ENCODE peak calls at places on chromosomes 13 and 19, in seven cellular contexts. Z is left lung, H is breast epithelium, M is fibroblast of lung, B is aorta, P is mesendoderm, U is right lobe of liver. T is an unnamed sample. For H3K4me1, the result is how much of the 10 kb centered on the place peaks cover.

GRCh38 chr13:32277838-32278237 is 37.3 kb downstream of the ZAR1L start:
- DNase-seq in Z (no peak), H (no peak), M (no peak), B (no peak), P (peak), U (no peak), T (no peak)

GRCh38 chr13:43567608-43568007 is 219.2 kb downstream of the ENOX1 start:
- DNase-seq in Z (no peak), H (no peak), M (peak), B (no peak), P (no peak), U (no peak), T (no peak)

GRCh38 chr13:99484405-99484981 is 16.8 kb upstream of the TM9SF2 start:
- DNase-seq in Z (no peak), H (no peak), M (peak), B (no peak), P (no peak), U (no peak), T (no peak)

GRCh38 chr13:38180670-38181069 is 169.0 kb upstream of the UFM1 start:
- DNase-seq in Z (no peak), H (no peak), M (peak), B (no peak), P (no peak), U (no peak), T (no peak)

GRCh38 chr19:11152318-11153062 is 3.1 kb downstream of the SPC24 start:
- DNase-seq in Z (no peak), H (peak), M (peak), B (peak), P (no peak), U (peak), T (peak)

GRCh38 chr19:56667311-56667870 is 4.2 kb downstream of the ZNF835 start:
- DNase-seq in Z (no peak), H (no peak), M (no peak), B (peak), P (peak), U (no peak), T (no peak)

GRCh38 chr13:113034451-113035208 is 65.6 kb downstream of the MCF2L start:
- DNase-seq in Z (no peak), H (no peak), M (peak), B (no peak), P (peak), U (peak), T (no peak)

GRCh38 chr13:95536629-95537241 is 15.8 kb upstream of the CLDN10 start:
- DNase-seq in Z (no peak), H (no peak), M (peak), B (no peak), P (no peak), U (no peak), T (peak)

GRCh38 chr13:64959276-64959675 is 2270.9 kb downstream of the PCDH9 start:
- DNase-seq in Z (no peak), H (no peak), M (no peak), B (peak), P (no peak), U (no peak), T (no peak)

GRCh38 chr13:50352720-50353491 is 337.7 kb downstream of the KCNRG start:
- DNase-seq in Z (no peak), H (no peak), M (no peak), B (no peak), P (no peak), U (no peak), T (no peak)

GRCh38 chr13:50334944-50335343 is 319.7 kb downstream of the KCNRG start:
- DNase-seq in Z (no peak), H (no peak), M (no peak), B (no peak), P (peak), U (no peak), T (no peak)

GRCh38 chr13:33745370-33746324 is 72.3 kb upstream of the RFC3 start:
- DNase-seq in Z (no peak), H (no peak), M (no peak), B (no peak), P (no peak), U (no peak), T (no peak)

GRCh38 chr19:30062331-30063183 is 120.5 kb downstream of the URI1 start:
- DNase-seq in Z (no peak), H (no peak), M (no peak), B (no peak), P (no peak), U (no peak), T (no peak)

GRCh38 chr13:26442541-26442940 is 114.9 kb upstream of the WASF3 start:
- DNase-seq in Z (no peak), H (no peak), M (no peak), B (no peak), P (peak), U (no peak), T (no peak)

GRCh38 chr13:39675904-39676303 is 20.4 kb downstream of the COG6 start:
- DNase-seq in Z (no peak), H (no peak), M (no peak), B (no peak), P (peak), U (no peak), T (no peak)

GRCh38 chr19:45638930-45639729 is at the start of gene EML2:
- DNase-seq in Z (peak), H (peak), M (no peak), B (peak), P (peak), U (peak), T (peak)

GRCh38 chr19:5503598-5503997 is 48.4 kb downstream of the ZNRF4 start:
- DNase-seq in Z (no peak), H (no peak), M (no peak), B (no peak), P (peak), U (no peak), T (no peak)

GRCh38 chr13:29496241-29496712 is 99.2 kb downstream of the SLC7A1 start:
- DNase-seq in Z (no peak), H (no peak), M (no peak), B (no peak), P (no peak), U (no peak), T (peak)

GRCh38 chr19:45424191-45425058 is 708 bp upstream of the ERCC1 start:
- DNase-seq in Z (peak), H (no peak), M (peak), B (peak), P (peak), U (peak), T (peak)

GRCh38 chr19:53157601-53158000 is 1.3 kb downstream of the ZNF347 start:
- DNase-seq in Z (no peak), H (no peak), M (no peak), B (no peak), P (peak), U (no peak), T (no peak)

GRCh38 chr19:7326105-7326877 is 22.4 kb upstream of the ARHGEF18 start:
- DNase-seq in Z (no peak), H (no peak), M (peak), B (peak), P (peak), U (no peak), T (no peak)

GRCh38 chr19:48868196-48868886 is at the start of gene PLEKHA4:
- DNase-seq in Z (peak), H (no peak), M (peak), B (peak), P (no peak), U (peak), T (peak)

GRCh38 chr19:38264486-38265212 is at the start of gene SPINT2:
- DNase-seq in Z (peak), H (peak), M (no peak), B (peak), P (peak), U (peak), T (no peak)

GRCh38 chr13:33251131-33251629 is 34.4 kb downstream of the STARD13 start:
- DNase-seq in Z (no peak), H (no peak), M (peak), B (no peak), P (no peak), U (no peak), T (no peak)

GRCh38 chr13:97107815-97108534 is 113.7 kb upstream of the OXGR1 start:
- DNase-seq in Z (no peak), H (no peak), M (no peak), B (no peak), P (no peak), U (no peak), T (no peak)

GRCh38 chr13:26557393-26558073 is at the start of gene WASF3:
- DNase-seq in Z (peak), H (peak), M (peak), B (peak), P (peak), U (peak), T (peak)

GRCh38 chr19:16522559-16523377 is 19.5 kb downstream of the CHERP start:
- DNase-seq in Z (no peak), H (no peak), M (no peak), B (no peak), P (no peak), U (no peak), T (no peak)

GRCh38 chr13:20353973-20354372 is 121.9 kb upstream of the GJB6 start:
- DNase-seq in Z (no peak), H (no peak), M (peak), B (no peak), P (no peak), U (no peak), T (no peak)

GRCh38 chr19:8569066-8569761 is 8.0 kb downstream of the MYO1F start:
- DNase-seq in Z (peak), H (no peak), M (peak), B (no peak), P (no peak), U (peak), T (no peak)

GRCh38 chr13:21579754-21580316 is 24.1 kb downstream of the MICU2 start:
- DNase-seq in Z (no peak), H (no peak), M (no peak), B (no peak), P (no peak), U (no peak), T (no peak)

GRCh38 chr13:110560606-110561334 is 752 bp downstream of the RAB20 start:
- DNase-seq in Z (no peak), H (no peak), M (peak), B (peak), P (peak), U (peak), T (peak)

GRCh38 chr19:35117791-35118190 is 2.2 kb downstream of the FXYD3 start:
- DNase-seq in Z (no peak), H (no peak), M (no peak), B (no peak), P (no peak), U (no peak), T (no peak)

GRCh38 chr19:35117017-35117570 is 1.5 kb downstream of the FXYD3 start:
- DNase-seq in Z (no peak), H (no peak), M (no peak), B (no peak), P (no peak), U (no peak), T (peak)

GRCh38 chr19:35114656-35115537 is 726 bp upstream of the FXYD3 start:
- DNase-seq in Z (peak), H (peak), M (peak), B (peak), P (peak), U (no peak), T (peak)

GRCh38 chr19:35116085-35116801 is 620 bp downstream of the FXYD3 start:
- DNase-seq in Z (no peak), H (peak), M (no peak), B (no peak), P (no peak), U (no peak), T (peak)

DNA sequence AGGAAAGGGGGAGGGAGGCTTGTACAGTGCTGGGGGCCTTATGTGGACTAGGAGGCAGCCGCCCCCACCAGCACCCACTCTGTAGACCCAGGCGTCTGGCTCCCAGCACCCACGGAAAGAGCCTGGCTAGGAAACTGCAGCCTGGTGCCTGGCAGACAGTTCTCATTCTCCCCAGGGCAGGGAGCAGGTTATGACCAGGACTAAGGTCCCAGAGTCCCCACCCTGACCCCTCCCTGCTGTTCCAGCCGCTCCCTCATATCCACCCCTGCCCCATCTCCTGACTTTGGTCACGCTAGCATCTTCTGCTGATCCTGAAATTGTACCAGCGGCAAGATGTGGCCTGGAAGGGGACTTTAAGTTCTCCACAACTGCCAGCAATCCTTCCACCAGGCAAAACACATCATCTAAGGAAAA is at the start of gene FXYD3:
- DNase-seq in Z (no peak), H (no peak), M (no peak), B (no peak), P (no peak), U (no peak), T (no peak)
- H3K27ac ChIP-seq in Z (peak), H (peak), M (no peak), B (no peak), P (no peak), U (no peak), T (peak)

DNA sequence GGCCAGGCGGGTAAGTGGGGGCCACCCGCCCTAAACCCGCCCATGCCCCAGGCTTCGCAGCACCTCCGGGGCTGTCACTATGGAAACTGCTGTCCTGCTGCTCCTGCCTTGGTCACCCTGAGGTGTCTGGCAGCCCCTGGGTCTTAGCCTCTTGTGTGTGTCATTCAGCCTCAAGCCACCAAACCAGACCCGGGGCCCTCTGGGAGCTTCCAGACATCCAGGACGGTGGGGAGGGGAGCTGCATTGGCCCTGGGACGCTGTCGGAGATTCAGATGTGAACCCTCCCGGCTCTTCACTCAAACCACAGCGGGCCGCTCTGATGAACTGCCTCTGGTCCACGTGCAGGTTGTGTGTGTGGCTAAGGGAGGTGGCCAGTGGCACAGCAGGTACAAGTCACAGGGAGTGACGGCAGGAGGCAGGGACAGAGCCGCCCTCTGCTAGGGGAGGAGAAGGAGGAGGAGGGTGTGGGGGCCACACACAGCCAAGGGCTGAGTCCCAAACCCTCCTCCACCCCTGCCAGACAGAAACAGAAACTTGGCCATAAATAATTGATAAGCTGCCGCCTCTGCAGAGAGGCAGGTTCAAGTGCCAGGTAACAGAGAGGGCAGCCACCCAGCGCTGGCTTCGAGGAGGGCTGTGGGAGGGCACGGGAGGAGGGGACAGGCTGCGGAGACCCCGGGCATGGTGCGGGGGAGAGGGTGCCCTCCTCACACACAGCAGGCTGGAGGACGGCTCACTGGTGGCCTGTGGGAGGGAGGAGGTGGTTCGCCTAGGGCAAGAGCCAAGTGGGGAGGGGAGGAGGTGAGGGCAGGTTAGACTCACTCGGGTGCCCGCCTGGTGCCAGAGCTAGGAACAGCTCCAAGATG is 8.0 kb downstream of the NANOS3 start:
- DNase-seq in Z (no peak), H (no peak), M (no peak), B (no peak), P (no peak), U (peak), T (peak)
- H3K4me3 ChIP-seq in Z (no peak), H (peak), M (no peak), B (no peak), P (no peak), U (no peak), T (peak)

DNA sequence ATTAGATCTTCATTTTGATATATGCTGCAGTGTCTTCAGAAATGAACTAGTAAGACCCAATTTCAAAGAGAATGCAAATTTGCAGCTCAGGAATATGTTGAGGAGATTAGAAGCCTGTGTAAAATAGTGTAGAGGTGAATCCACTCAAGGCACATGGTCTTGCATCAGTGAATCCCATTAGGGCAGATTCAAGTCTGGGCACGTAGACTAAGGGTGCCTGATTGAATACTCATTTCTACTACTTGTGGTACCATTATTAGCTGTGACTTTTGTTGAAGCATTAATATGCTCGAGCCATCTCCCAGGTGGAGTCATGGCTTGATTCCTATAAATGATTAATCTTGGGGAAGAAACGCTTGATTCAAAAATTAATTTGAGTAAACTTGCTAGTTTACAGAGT is 129.4 kb downstream of the AKAP11 start:
- DNase-seq in Z (no peak), H (no peak), M (no peak), B (no peak), P (no peak), U (no peak), T (no peak)
- H3K4me1 ChIP-seq in Z (under half), H (under half), M (under half), B (under half), P (under half), U (under half), T (under half)

DNA sequence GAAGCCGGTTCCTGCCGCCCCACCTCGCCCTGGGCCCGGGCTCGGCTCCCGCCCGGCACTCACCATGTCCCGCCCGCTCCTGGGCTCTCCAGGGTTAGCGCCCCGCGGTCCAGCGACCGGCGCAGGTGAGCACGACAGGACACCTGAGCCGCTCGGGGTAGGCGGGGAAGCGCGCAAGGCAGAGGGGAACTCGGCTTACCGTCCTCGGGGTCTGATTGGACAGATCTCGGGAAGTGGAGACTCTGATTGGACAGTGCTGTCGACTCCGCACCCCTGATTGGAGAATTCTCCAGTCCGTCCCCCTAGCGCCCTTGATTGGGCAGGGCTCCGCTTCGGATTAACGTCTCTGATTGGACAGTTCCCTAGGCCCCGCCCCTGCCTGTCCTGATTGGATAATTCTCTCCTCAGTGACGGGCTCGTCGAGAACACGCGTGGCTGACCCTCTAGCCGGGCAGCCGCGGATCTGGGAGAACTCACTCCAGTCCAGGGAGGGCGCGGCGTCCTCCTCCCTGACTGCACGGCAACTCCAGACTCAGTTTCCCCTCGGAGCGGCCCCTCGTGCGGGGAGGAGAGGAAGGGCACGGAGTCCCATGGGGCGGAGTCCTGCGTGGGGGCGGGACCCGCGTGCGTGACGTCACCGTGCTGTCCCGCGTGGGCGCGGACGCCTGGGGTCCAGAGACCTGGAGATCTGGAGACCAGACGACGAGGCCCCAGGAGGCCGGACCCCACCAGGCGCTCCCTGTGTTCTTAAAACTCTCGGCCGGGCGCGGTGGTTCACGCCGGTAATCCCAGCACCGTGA is at the start of gene ZNF77:
- DNase-seq in Z (peak), H (peak), M (peak), B (peak), P (peak), U (peak), T (peak)
- H3K27ac ChIP-seq in Z (peak), H (peak), M (peak), B (peak), P (no peak), U (peak), T (peak)

DNA sequence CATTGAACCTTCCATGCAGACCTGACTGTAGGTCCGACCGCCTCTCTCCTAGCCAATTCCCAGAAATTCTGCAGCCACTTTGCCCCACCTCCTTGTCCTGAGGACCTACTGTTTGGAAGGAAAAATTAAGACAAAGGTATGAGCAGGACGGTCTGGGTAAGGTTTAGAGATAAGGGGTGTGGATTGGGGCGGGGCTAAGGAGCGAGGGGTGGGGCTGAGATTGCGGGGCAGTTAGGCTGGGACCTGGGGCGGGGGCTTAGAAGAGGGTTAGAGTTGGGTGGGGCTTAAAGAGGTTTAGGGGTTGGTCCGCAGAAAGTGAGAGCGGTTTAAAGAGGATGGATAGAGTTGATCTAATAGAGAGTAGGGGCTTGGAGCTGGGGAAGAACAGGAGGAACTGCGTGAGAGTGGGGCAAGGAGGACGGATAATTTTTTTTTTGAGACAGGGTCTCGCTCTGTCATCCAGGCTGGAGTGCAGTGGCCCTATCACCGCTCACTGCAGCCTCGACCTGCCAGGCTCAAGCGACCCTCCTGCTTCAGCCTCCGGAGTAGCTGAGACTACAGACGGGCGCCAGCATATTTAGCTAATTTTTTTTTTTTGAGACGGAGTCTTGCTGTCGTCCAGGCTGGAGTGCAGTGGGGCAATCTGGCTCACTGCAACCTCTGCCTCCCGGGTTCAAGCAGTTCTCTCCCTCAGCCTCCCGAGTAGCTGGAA is 1.7 kb upstream of the ZNF865 start:
- DNase-seq in Z (no peak), H (no peak), M (no peak), B (no peak), P (peak), U (no peak), T (no peak)
- H3K4me3 ChIP-seq in Z (no peak), H (peak), M (no peak), B (no peak), P (no peak), U (no peak), T (no peak)

DNA sequence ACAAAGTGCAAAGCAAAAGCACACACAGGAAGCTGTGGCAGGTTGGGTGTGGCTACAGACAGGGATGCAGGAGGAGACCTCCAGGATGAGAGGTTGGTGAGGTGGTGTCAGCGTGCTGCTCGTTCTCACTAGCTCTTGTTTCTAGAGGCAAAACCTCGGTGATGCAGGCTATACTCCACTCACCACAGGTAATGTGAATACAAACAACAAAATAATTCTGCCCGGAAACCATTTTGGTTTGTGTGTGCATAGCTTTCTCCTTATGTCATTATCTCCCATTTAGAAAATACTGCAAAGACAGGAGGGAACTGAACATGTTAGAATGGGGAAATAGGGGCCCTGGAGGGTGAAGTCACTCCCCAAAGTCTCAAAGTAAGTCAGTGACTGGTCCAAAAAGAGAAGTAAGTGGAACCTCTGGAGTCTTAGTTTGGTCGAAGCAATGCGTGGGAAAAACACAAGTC is 9.4 kb downstream of the LCP1 start:
- DNase-seq in Z (no peak), H (no peak), M (no peak), B (no peak), P (peak), U (no peak), T (no peak)
- H3K4me1 ChIP-seq in Z (half or more), H (under half), M (under half), B (under half), P (under half), U (under half), T (under half)